ENCODE peak calls at places on chromosome 9, in five cellular contexts. R is progenitor cell of endocrine pancreas, E is lower leg skin, D is transverse colon, A is cardiac fibroblast. Y is an unnamed sample.

GRCh38 chr9:68416891-68417570 is 60.6 kb downstream of the PGM5 start:
- DNase-seq in R (no peak), E (no peak), D (no peak), A (no peak), Y (peak; percentile 3)

GRCh38 chr9:109956811-109957440 is 176.9 kb downstream of the PALM2AKAP2 start:
- DNase-seq in R (no peak), E (no peak), D (no peak), A (no peak), Y (no peak)

GRCh38 chr9:115250646-115251045 is 132.7 kb upstream of the TNC start:
- DNase-seq in R (no peak), E (no peak), D (no peak), A (peak; percentile 88), Y (peak; percentile 97)

GRCh38 chr9:86652696-86653095 is 294.6 kb downstream of the GAS1 start:
- DNase-seq in R (no peak), E (no peak), D (no peak), A (no peak), Y (peak; percentile 20)

GRCh38 chr9:115000217-115000639 is 69.8 kb upstream of the TNFSF8 start:
- DNase-seq in R (no peak), E (no peak), D (no peak), A (no peak), Y (peak; percentile 34)

GRCh38 chr9:69070201-69070600 is 34.6 kb downstream of the FXN start:
- DNase-seq in R (no peak), E (no peak), D (no peak), A (no peak), Y (no peak)

GRCh38 chr9:35845824-35846771 is 17.1 kb downstream of the TMEM8B start:
- DNase-seq in R (peak; percentile 14), E (no peak), D (no peak), A (no peak), Y (no peak)

GRCh38 chr9:94859891-94860290 is 133.4 kb downstream of the AOPEP start:
- DNase-seq in R (no peak), E (no peak), D (no peak), A (no peak), Y (no peak)

GRCh38 chr9:17578911-17579793 is at the start of gene SH3GL2:
- DNase-seq in R (peak; percentile 67), E (no peak), D (peak; percentile 53), A (peak; percentile 16), Y (peak; percentile 40)

GRCh38 chr9:79694676-79695400 is 123.1 kb downstream of the TLE4 start:
- DNase-seq in R (no peak), E (no peak), D (no peak), A (peak; percentile 70), Y (peak; percentile 53)

GRCh38 chr9:101727621-101728524 is 10.6 kb downstream of the GRIN3A start:
- DNase-seq in R (no peak), E (no peak), D (peak; percentile 21), A (peak; percentile 19), Y (peak; percentile 44)
- TF ChIP-seq CTCF in R (peak; percentile 56), E (no peak), D (peak; percentile 54), A (peak; percentile 52), Y (peak; percentile 71)

DNA sequence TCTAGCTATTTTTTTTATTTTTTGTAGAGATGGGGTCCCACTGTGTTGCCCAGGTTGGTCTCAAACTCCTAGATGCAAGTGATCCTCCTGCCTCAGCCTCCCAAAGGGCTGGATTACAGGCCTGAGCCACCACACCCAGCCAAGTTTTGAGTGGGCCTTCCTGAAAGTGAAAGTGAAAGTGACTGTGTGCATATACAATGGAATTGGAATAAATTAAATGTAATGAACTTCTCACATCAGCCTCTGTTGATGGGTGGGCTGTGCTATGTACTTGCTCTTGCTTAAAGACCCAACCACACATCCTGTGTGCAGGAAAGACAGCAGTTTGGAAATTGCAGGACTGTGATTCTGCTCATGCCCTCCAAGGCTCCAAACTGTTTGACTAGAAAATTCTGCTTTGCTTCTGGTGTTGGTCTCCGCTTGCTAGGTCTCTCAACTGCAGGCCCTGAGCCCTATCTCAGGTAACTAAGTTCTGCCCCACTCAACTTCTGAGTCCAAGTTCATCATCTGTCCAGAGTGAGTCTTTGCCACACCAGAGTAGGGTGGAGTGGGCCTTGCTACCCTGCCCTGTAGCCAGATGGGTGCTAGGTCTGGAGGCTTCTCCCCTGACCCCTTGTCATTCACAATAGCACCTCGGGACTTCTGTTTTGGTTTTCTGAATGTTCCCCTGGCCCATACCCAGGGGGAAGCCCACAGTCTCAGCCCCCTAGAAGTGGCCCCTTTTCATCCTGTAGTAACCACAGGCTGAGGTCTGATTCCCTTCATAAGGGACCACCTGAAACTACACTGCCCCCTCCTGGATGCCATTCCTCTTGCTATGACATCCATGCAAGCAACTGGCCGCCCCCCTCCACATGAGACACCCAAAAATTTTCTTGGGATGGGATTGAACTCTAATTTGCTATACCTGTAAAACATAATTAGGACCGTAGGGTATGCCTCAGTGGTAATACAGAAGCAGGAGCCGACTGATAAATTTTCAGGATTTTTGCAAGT is 36.5 kb upstream of the RAD23B start:
- DNase-seq in R (no peak), E (no peak), D (no peak), A (no peak), Y (no peak)
- TF ChIP-seq CTCF in R (no peak), E (no peak), D (no peak), A (no peak), Y (no peak)

GRCh38 chr9:75071530-75072122 is 16.3 kb downstream of the NMRK1 start:
- DNase-seq in R (no peak), E (peak; percentile 71), D (peak; percentile 91), A (no peak), Y (peak; percentile 97)
- TF ChIP-seq CTCF in R (no peak), E (no peak), D (peak; percentile 46), A (no peak), Y (peak; percentile 23)

DNA sequence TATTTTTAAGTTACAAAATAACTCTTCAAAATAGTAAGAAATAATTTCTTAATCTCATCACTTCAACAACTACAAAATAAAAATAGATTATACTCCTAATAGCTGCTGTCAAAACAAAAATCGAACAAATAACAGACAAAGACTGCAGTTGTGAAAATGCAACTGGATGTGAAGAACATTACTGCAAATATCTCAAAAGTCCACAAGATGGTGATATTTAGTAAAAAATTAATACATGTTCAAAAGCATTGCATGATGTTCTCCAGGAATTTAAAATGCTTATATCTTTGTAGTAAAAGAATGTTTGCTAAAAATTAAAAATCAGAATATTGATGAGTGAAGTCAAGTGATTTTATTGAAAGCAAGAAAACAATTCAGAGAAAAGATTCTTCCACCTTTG is 66.2 kb downstream of the MPDZ start:
- DNase-seq in R (no peak), E (no peak), D (no peak), A (peak; percentile 62), Y (peak; percentile 21)
- TF ChIP-seq CTCF in R (peak; percentile 18), E (no peak), D (no peak), A (peak; percentile 6), Y (no peak)

GRCh38 chr9:33818167-33818831 is 1.3 kb downstream of the UBE2R2 start:
- DNase-seq in R (no peak), E (no peak), D (peak; percentile 32), A (no peak), Y (no peak)

GRCh38 chr9:33815781-33816180 is 1.2 kb upstream of the UBE2R2 start:
- DNase-seq in R (no peak), E (no peak), D (no peak), A (no peak), Y (no peak)

GRCh38 chr9:33818832-33819500 is 2.0 kb downstream of the UBE2R2 start:
- DNase-seq in R (no peak), E (no peak), D (no peak), A (peak; percentile 35), Y (peak; percentile 52)

GRCh38 chr9:33816327-33817252 is at the start of gene UBE2R2:
- DNase-seq in R (peak; percentile 78), E (peak; percentile 88), D (peak; percentile 94), A (peak; percentile 96), Y (peak; percentile 92)

GRCh38 chr9:33817327-33818166 is 587 bp downstream of the UBE2R2 start:
- DNase-seq in R (peak; percentile 52), E (peak; percentile 48), D (peak; percentile 53), A (peak; percentile 73), Y (peak; percentile 55)
- TF ChIP-seq CTCF in R (peak; percentile 42), E (no peak), D (peak; percentile 5), A (peak; percentile 25), Y (no peak)

GRCh38 chr9:133955821-133956411 is 36.2 kb downstream of the VAV2 start:
- DNase-seq in R (no peak), E (no peak), D (peak; percentile 51), A (peak; percentile 58), Y (no peak)
- TF ChIP-seq CTCF in R (peak; percentile 10), E (no peak), D (no peak), A (peak; percentile 4), Y (no peak)

GRCh38 chr9:132644251-132644650 is 25.5 kb downstream of the DDX31 start:
- DNase-seq in R (no peak), E (no peak), D (no peak), A (no peak), Y (no peak)
- TF ChIP-seq CTCF in R (peak; percentile 20), E (no peak), D (no peak), A (no peak), Y (no peak)

GRCh38 chr9:136949817-136950655 is 2.0 kb upstream of the LCN12 start:
- DNase-seq in R (peak; percentile 98), E (peak; percentile 92), D (peak; percentile 98), A (peak; percentile 83), Y (peak; percentile 93)
- TF ChIP-seq CTCF in R (peak; percentile 26), E (no peak), D (peak; percentile 68), A (no peak), Y (peak; percentile 9)

GRCh38 chr9:124399323-124399962 is 15.8 kb downstream of the PSMB7 start:
- DNase-seq in R (no peak), E (peak; percentile 33), D (no peak), A (peak; percentile 55), Y (no peak)
- TF ChIP-seq CTCF in R (no peak), E (no peak), D (no peak), A (peak; percentile 36), Y (peak; percentile 8)

GRCh38 chr9:21761309-21761901 is 41.0 kb upstream of the MTAP start:
- DNase-seq in R (no peak), E (no peak), D (no peak), A (no peak), Y (no peak)
- TF ChIP-seq CTCF in R (no peak), E (no peak), D (no peak), A (no peak), Y (no peak)

Y was measured in epithelial cell of esophagus.